ENCODE peak calls at places on chromosomes 3 and 15, in nine cellular contexts. V is naive thymus-derived CD4-positive, alpha-beta T cell; A is T-helper 1 cell; M is stimulated activated CD8-positive, alpha-beta memory T cell treated with anti-CD3 and anti-CD28 coated beads, Interleukin-7, amount 100 ng/mL, for 1 hour; D is MM.1S; X is NCI-H1417; O is activated CD4-positive, alpha-beta T cell treated with anti-CD3 and anti-CD28 coated beads, Interleukin-2, amount 50 U/mL, for 24 hours; R is mesendoderm; U is activated naive CD4-positive, alpha-beta T cell treated with anti-CD3 and anti-CD28 coated beads, Interleukin-2, amount 10 ng/mL, durations not matched to agents 7 days and 5 days. I is an unnamed sample.
A peak's percentile ranks its signal among the peaks of the same experiment; 100 is the strongest.

GRCh38 chr3:126721246-126721645 is 17.2 kb downstream of the CHCHD6 start:
- DNase-seq in V (no peak), A (no peak), M (no peak), D (no peak), X (no peak), O (no peak), R (no peak), U (no peak), I (no peak)

GRCh38 chr15:80779658-80780415 is 667 bp downstream of the CEMIP start:
- DNase-seq in V (no peak), A (no peak), M (no peak), D (no peak), X (peak; percentile 84), O (no peak), R (peak; percentile 45), U (no peak), I (no peak)

GRCh38 chr15:51051776-51052175 is 42.9 kb downstream of the TNFAIP8L3 start:
- DNase-seq in V (no peak), A (no peak), M (no peak), D (no peak), X (no peak), O (no peak), R (no peak), U (no peak), I (no peak)

GRCh38 chr15:69805248-69805953 is 292.3 kb downstream of the TLE3 start:
- DNase-seq in V (no peak), A (no peak), M (no peak), D (no peak), X (peak; percentile 22), O (no peak), R (no peak), U (no peak), I (no peak)

GRCh38 chr3:119794401-119794800 is 12.5 kb downstream of the NR1I2 start:
- DNase-seq in V (no peak), A (no peak), M (no peak), D (no peak), X (no peak), O (no peak), R (no peak), U (no peak), I (no peak)

GRCh38 chr3:60893946-60894345 is 357.3 kb downstream of the FHIT start:
- DNase-seq in V (no peak), A (no peak), M (no peak), D (no peak), X (no peak), O (no peak), R (no peak), U (no peak), I (no peak)

GRCh38 chr3:179404307-179404706 is 47.0 kb downstream of the GNB4 start:
- DNase-seq in V (no peak), A (no peak), M (no peak), D (no peak), X (no peak), O (no peak), R (peak; percentile 12), U (no peak), I (no peak)

GRCh38 chr15:58957101-58957973 is 23.9 kb upstream of the SLTM start:
- DNase-seq in V (peak; percentile 67), A (no peak), M (peak; percentile 21), D (peak; percentile 89), X (peak; percentile 82), O (peak; percentile 71), R (peak; percentile 88), U (peak; percentile 76), I (peak; percentile 76)

GRCh38 chr3:127015282-127016042 is 32.5 kb downstream of the PLXNA1 start:
- DNase-seq in V (no peak), A (no peak), M (no peak), D (no peak), X (peak; percentile 88), O (no peak), R (peak; percentile 75), U (no peak), I (no peak)

GRCh38 chr15:78034495-78035191 is 42.9 kb downstream of the TBC1D2B start:
- DNase-seq in V (peak; percentile 65), A (peak; percentile 42), M (peak; percentile 53), D (peak; percentile 87), X (peak; percentile 64), O (peak; percentile 75), R (no peak), U (peak; percentile 86), I (peak; percentile 92)

GRCh38 chr15:66772967-66773873 is 71.2 kb downstream of the SMAD6 start:
- DNase-seq in V (no peak), A (no peak), M (no peak), D (no peak), X (no peak), O (no peak), R (no peak), U (no peak), I (no peak)

GRCh38 chr15:60399931-60400330 is 2.1 kb upstream of the ANXA2 start:
- DNase-seq in V (no peak), A (no peak), M (no peak), D (no peak), X (no peak), O (no peak), R (no peak), U (no peak), I (no peak)

GRCh38 chr3:103295974-103296570 is 861.3 kb downstream of the ZPLD1 start:
- DNase-seq in V (no peak), A (no peak), M (no peak), D (peak; percentile 39), X (peak; percentile 75), O (no peak), R (peak; percentile 22), U (no peak), I (no peak)